ENCODE peak calls at places on chromosomes 3 and 15, in six cellular contexts. W, E, Z, A, S and F are unnamed samples.

GRCh38 chr15:77107068-77107467 is 36.2 kb upstream of the TSPAN3 start:
- DNase-seq in W (no peak), E (no peak), Z (no peak), A (no peak), S (no peak), F (no peak)

GRCh38 chr3:167783781-167784180 is 48.3 kb downstream of the SERPINI1 start:
- DNase-seq in W (no peak), E (peak; percentile 30), Z (no peak), A (no peak), S (no peak), F (no peak)

GRCh38 chr15:38389924-38390542 is 63.9 kb upstream of the FAM98B start:
- DNase-seq in W (peak; percentile 30), E (peak; percentile 44), Z (no peak), A (peak; percentile 54), S (no peak), F (peak; percentile 82)

GRCh38 chr3:188796122-188796631 is 375.6 kb upstream of the TPRG1 start:
- DNase-seq in W (no peak), E (no peak), Z (no peak), A (peak; percentile 99), S (no peak), F (no peak)

GRCh38 chr15:79954659-79955058 is 16.3 kb downstream of the BCL2A1 start:
- DNase-seq in W (no peak), E (no peak), Z (no peak), A (no peak), S (no peak), F (peak; percentile 26)

GRCh38 chr3:120568624-120569023 is 27.5 kb upstream of the NDUFB4 start:
- DNase-seq in W (no peak), E (peak; percentile 78), Z (no peak), A (peak; percentile 50), S (no peak), F (no peak)

GRCh38 chr3:169298247-169298992 is 365.1 kb downstream of the MECOM start:
- DNase-seq in W (peak; percentile 36), E (no peak), Z (no peak), A (no peak), S (no peak), F (no peak)

GRCh38 chr3:47747558-47747957 is 34.1 kb downstream of the SMARCC1 start:
- DNase-seq in W (no peak), E (no peak), Z (no peak), A (no peak), S (no peak), F (no peak)

GRCh38 chr3:13950042-13950441 is 70.2 kb upstream of the WNT7A start:
- DNase-seq in W (no peak), E (no peak), Z (no peak), A (no peak), S (no peak), F (no peak)

GRCh38 chr15:79140846-79141570 is 50.4 kb upstream of the RASGRF1 start:
- DNase-seq in W (no peak), E (no peak), Z (no peak), A (no peak), S (no peak), F (no peak)

GRCh38 chr3:120821426-120821825 is 78.9 kb downstream of the GTF2E1 start:
- DNase-seq in W (no peak), E (peak; percentile 60), Z (no peak), A (no peak), S (no peak), F (no peak)

GRCh38 chr3:170910542-170910941 is 2.1 kb upstream of the EIF5A2 start:
- DNase-seq in W (no peak), E (no peak), Z (no peak), A (peak; percentile 9), S (no peak), F (no peak)

GRCh38 chr3:45123841-45124269 is 22.3 kb downstream of the CDCP1 start:
- DNase-seq in W (no peak), E (no peak), Z (no peak), A (peak; percentile 77), S (no peak), F (no peak)

GRCh38 chr3:129793947-129794318 is 99.6 kb downstream of the TMCC1 start:
- DNase-seq in W (no peak), E (no peak), Z (no peak), A (no peak), S (no peak), F (no peak)

GRCh38 chr3:169815590-169816150 is 3.0 kb upstream of the LRRC34 start:
- DNase-seq in W (no peak), E (no peak), Z (no peak), A (no peak), S (no peak), F (no peak)

GRCh38 chr15:40449275-40449674 is 8.5 kb downstream of the BAHD1 start:
- DNase-seq in W (no peak), E (no peak), Z (no peak), A (no peak), S (no peak), F (no peak)

GRCh38 chr3:95407709-95408463 is 1345.0 kb downstream of the NSUN3 start:
- DNase-seq in W (no peak), E (no peak), Z (no peak), A (no peak), S (no peak), F (no peak)

GRCh38 chr3:169699536-169700050 is 36.1 kb upstream of the MECOM start:
- DNase-seq in W (peak; percentile 42), E (peak; percentile 89), Z (no peak), A (peak; percentile 47), S (no peak), F (no peak)

GRCh38 chr3:61858054-61858453 is 296.7 kb downstream of the PTPRG start:
- DNase-seq in W (no peak), E (peak; percentile 67), Z (peak; percentile 20), A (peak; percentile 58), S (no peak), F (no peak)